ENCODE peak calls at places on chromosome 22, in seven cellular contexts. P is naive thymus-derived CD8-positive, alpha-beta T cell; V is progenitor cell of endocrine pancreas; C is mucosa of descending colon; S is breast epithelium; D is NCI-H2171; T is posterior vena cava. E is an unnamed sample.

GRCh38 chr22:27372969-27373670 is 428.4 kb downstream of the MN1 start:
- DNase-seq in D (no peak), C (peak), V (peak), P (no peak), T (no peak), S (peak), E (peak)

GRCh38 chr22:40651563-40652501 is 15.3 kb upstream of the MRTFA start:
- DNase-seq in P (peak), S (peak), T (peak), C (peak), V (peak), D (peak), E (peak)

GRCh38 chr22:20026204-20026908 is 5.4 kb downstream of the TANGO2 start:
- DNase-seq in V (no peak), D (no peak), T (peak), S (no peak), C (peak), P (no peak), E (no peak)

GRCh38 chr22:42368379-42369249 is 63.6 kb downstream of the NFAM1 start:
- DNase-seq in D (no peak), V (peak), P (peak), C (peak), T (no peak), S (no peak), E (peak)

GRCh38 chr22:29625090-29625825 is 21.8 kb downstream of the NF2 start:
- DNase-seq in D (no peak), T (no peak), S (no peak), P (no peak), V (no peak), C (no peak), E (peak)

GRCh38 chr22:36332623-36333331 is 55.0 kb downstream of the MYH9 start:
- DNase-seq in S (no peak), V (no peak), P (peak), D (peak), C (no peak), T (no peak), E (peak)

GRCh38 chr22:43266117-43266516 is 77.1 kb downstream of the SCUBE1 start:
- DNase-seq in C (no peak), S (no peak), V (no peak), T (no peak), D (no peak), P (no peak), E (no peak)

GRCh38 chr22:21569459-21570161 is 2.1 kb downstream of the UBE2L3 start:
- DNase-seq in D (no peak), C (no peak), T (no peak), P (no peak), V (no peak), S (no peak), E (no peak)

GRCh38 chr22:41447435-41448188 is 1.0 kb upstream of the TOB2 start:
- DNase-seq in P (peak), V (peak), T (peak), C (peak), S (peak), D (peak), E (peak)

GRCh38 chr22:46825145-46825544 is 62.7 kb downstream of the TBC1D22A start:
- DNase-seq in P (no peak), C (peak), T (peak), V (no peak), S (no peak), D (no peak), E (no peak)

GRCh38 chr22:18905540-18906409 is at the start of gene DGCR6:
- DNase-seq in S (no peak), V (no peak), D (no peak), C (no peak), T (no peak), P (no peak), E (no peak)

GRCh38 chr22:45977551-45978274 is 751 bp upstream of the WNT7B start:
- DNase-seq in T (no peak), S (no peak), V (no peak), P (no peak), C (no peak), D (peak), E (no peak)

GRCh38 chr22:35315855-35316745 is 16.4 kb downstream of the TOM1 start:
- DNase-seq in S (peak), D (no peak), P (no peak), V (no peak), T (peak), C (no peak), E (no peak)

GRCh38 chr22:48488611-48489456 is 1338.8 kb downstream of the BRD1 start:
- DNase-seq in T (peak), P (no peak), D (peak), S (peak), C (no peak), V (no peak), E (peak)

E was measured in hepatocyte.